ENCODE peak calls at places on chromosomes 16 and 17, in nine cellular contexts. Z is sigmoid colon, O is adrenal gland, Q is heart left ventricle, T is stomach, R is HCT116, B is Peyer's patch, E is A549, D is uterus. C is an unnamed sample. For H3K9me3 and H3K4me1, the result is how much of the 10 kb centered on the place peaks cover.

GRCh38 chr16:720507-720989 is 398 bp upstream of the ANTKMT start:
- DNase-seq in Z (peak), O (peak), Q (no peak), T (no peak), R (no peak), B (no peak), E (peak), D (peak), C (peak)

GRCh38 chr16:58507195-58507962 is 7.4 kb downstream of the NDRG4 start:
- DNase-seq in Z (peak), O (no peak), Q (no peak), T (peak), R (no peak), B (no peak), E (no peak), D (no peak), C (peak)

GRCh38 chr16:57906385-57907316 is 64.3 kb downstream of the CNGB1 start:
- DNase-seq in Z (no peak), O (no peak), Q (no peak), T (no peak), R (no peak), B (no peak), E (no peak), D (no peak), C (peak)

GRCh38 chr16:593406-593805 is 3.5 kb downstream of the RAB40C start:
- DNase-seq in Z (no peak), O (no peak), Q (no peak), T (peak), R (no peak), B (no peak), E (no peak), D (no peak), C (no peak)

GRCh38 chr16:78844028-78844427 is 744.6 kb downstream of the WWOX start:
- DNase-seq in Z (no peak), O (no peak), Q (no peak), T (no peak), R (no peak), B (no peak), E (no peak), D (no peak), C (no peak)

GRCh38 chr17:3982113-3982512 is 17.9 kb upstream of the ATP2A3 start:
- DNase-seq in Z (no peak), O (no peak), Q (no peak), T (no peak), R (no peak), B (no peak), E (no peak), D (no peak), C (no peak)

GRCh38 chr16:11254913-11255736 is 879 bp downstream of the SOCS1 start:
- DNase-seq in Z (peak), O (peak), Q (peak), T (peak), R (no peak), B (peak), E (peak), D (peak), C (peak)

GRCh38 chr17:51120357-51120738 is 320 bp downstream of the SPAG9 start:
- DNase-seq in Z (peak), O (no peak), Q (no peak), T (peak), R (no peak), B (peak), E (peak), D (no peak), C (peak)

GRCh38 chr17:7222093-7222971 is 2.6 kb downstream of the ACADVL start:
- DNase-seq in Z (no peak), O (peak), Q (peak), T (no peak), R (no peak), B (no peak), E (no peak), D (no peak), C (no peak)

GRCh38 chr16:19242186-19242585 is 43.3 kb upstream of the CLEC19A start:
- DNase-seq in Z (no peak), O (no peak), Q (no peak), T (no peak), R (no peak), B (no peak), E (no peak), D (no peak), C (no peak)

GRCh38 chr17:34692932-34693331 is 113.5 kb downstream of the TMEM132E start:
- DNase-seq in Z (no peak), O (no peak), Q (no peak), T (no peak), R (no peak), B (no peak), E (no peak), D (no peak), C (no peak)

GRCh38 chr17:82487898-82488297 is 29.4 kb downstream of the NARF start:
- DNase-seq in Z (no peak), O (no peak), Q (no peak), T (no peak), R (no peak), B (no peak), E (no peak), D (no peak), C (no peak)

GRCh38 chr17:14741516-14741915 is 440.6 kb downstream of the HS3ST3B1 start:
- DNase-seq in Z (no peak), O (no peak), Q (no peak), T (no peak), R (no peak), B (no peak), E (peak), D (no peak), C (no peak)

GRCh38 chr17:73787721-73788051 is 143.4 kb upstream of the SDK2 start:
- DNase-seq in Z (no peak), O (no peak), Q (no peak), T (peak), R (no peak), B (no peak), E (no peak), D (no peak), C (no peak)

GRCh38 chr16:73289232-73289631 is 241.3 kb upstream of the ZFHX3 start:
- DNase-seq in Z (no peak), O (no peak), Q (no peak), T (no peak), R (no peak), B (no peak), E (no peak), D (no peak), C (no peak)

GRCh38 chr17:65785109-65785508 is 223.7 kb upstream of the AXIN2 start:
- DNase-seq in Z (no peak), O (no peak), Q (no peak), T (no peak), R (peak), B (no peak), E (peak), D (no peak), C (no peak)

GRCh38 chr17:47857551-47858410 is 6.8 kb upstream of the SP6 start:
- DNase-seq in Z (no peak), O (no peak), Q (peak), T (no peak), R (no peak), B (no peak), E (no peak), D (no peak), C (no peak)

GRCh38 chr16:49399594-49400364 is 26.2 kb downstream of the C16orf78 start:
- DNase-seq in Z (no peak), O (no peak), Q (no peak), T (no peak), R (no peak), B (no peak), E (no peak), D (no peak), C (no peak)

GRCh38 chr17:44911133-44912001 is 3.9 kb downstream of the GFAP start:
- DNase-seq in Z (peak), O (peak), Q (peak), T (peak), R (peak), B (peak), E (peak), D (peak), C (peak)

GRCh38 chr16:330746-331145 is 21.8 kb downstream of the AXIN1 start:
- DNase-seq in Z (no peak), O (no peak), Q (no peak), T (no peak), R (no peak), B (no peak), E (no peak), D (no peak), C (no peak)

GRCh38 chr16:47928008-47928407 is 227.8 kb downstream of the ABCC12 start:
- DNase-seq in Z (no peak), O (no peak), Q (no peak), T (no peak), R (peak), B (no peak), E (no peak), D (no peak), C (peak)

GRCh38 chr17:79082311-79083190 is 7.9 kb downstream of the ENGASE start:
- DNase-seq in Z (no peak), O (peak), Q (peak), T (peak), R (peak), B (no peak), E (peak), D (no peak), C (peak)

GRCh38 chr17:82328994-82329507 is 4.5 kb downstream of the SECTM1 start:
- DNase-seq in Z (no peak), O (no peak), Q (no peak), T (no peak), R (no peak), B (no peak), E (no peak), D (no peak), C (no peak)

GRCh38 chr17:29574732-29575510 is 6.4 kb downstream of the TP53I13 start:
- DNase-seq in Z (peak), O (peak), Q (no peak), T (peak), R (no peak), B (peak), E (no peak), D (no peak), C (no peak)

GRCh38 chr16:73329363-73330306 is 281.7 kb upstream of the ZFHX3 start:
- DNase-seq in Z (no peak), O (no peak), Q (no peak), T (no peak), R (no peak), B (no peak), E (no peak), D (no peak), C (no peak)

GRCh38 chr17:12402963-12403622 is 262.6 kb upstream of the MYOCD start:
- DNase-seq in Z (no peak), O (no peak), Q (no peak), T (no peak), R (no peak), B (no peak), E (peak), D (no peak), C (no peak)

GRCh38 chr17:21510686-21511367 is 134.7 kb downstream of the KCNJ12 start:
- DNase-seq in Z (no peak), O (no peak), Q (no peak), T (no peak), R (no peak), B (no peak), E (no peak), D (no peak), C (no peak)

GRCh38 chr17:15026088-15026487 is 239.0 kb downstream of the PMP22 start:
- DNase-seq in Z (no peak), O (no peak), Q (no peak), T (no peak), R (no peak), B (no peak), E (no peak), D (no peak), C (no peak)

GRCh38 chr17:19387921-19388521 is 1.0 kb upstream of the MFAP4 start:
- DNase-seq in Z (peak), O (peak), Q (no peak), T (no peak), R (no peak), B (no peak), E (no peak), D (no peak), C (no peak)

GRCh38 chr16:70551788-70552187 is 28.2 kb downstream of the SF3B3 start:
- DNase-seq in Z (no peak), O (no peak), Q (no peak), T (no peak), R (no peak), B (no peak), E (no peak), D (no peak), C (no peak)

GRCh38 chr17:65175952-65176351 is 38.8 kb downstream of the RGS9 start:
- DNase-seq in Z (no peak), O (no peak), Q (no peak), T (no peak), R (no peak), B (no peak), E (no peak), D (no peak), C (no peak)

GRCh38 chr17:550776-551175 is 163.9 kb downstream of the VPS53 start:
- DNase-seq in Z (no peak), O (no peak), Q (no peak), T (no peak), R (no peak), B (no peak), E (no peak), D (no peak), C (no peak)

GRCh38 chr16:55502801-55503366 is 6.0 kb upstream of the LPCAT2 start:
- DNase-seq in Z (peak), O (peak), Q (peak), T (peak), R (peak), B (peak), E (no peak), D (peak), C (peak)

GRCh38 chr16:79540825-79541595 is 59.5 kb downstream of the MAF start:
- DNase-seq in Z (no peak), O (no peak), Q (no peak), T (no peak), R (no peak), B (no peak), E (no peak), D (no peak), C (no peak)

GRCh38 chr16:14199624-14200023 is 128.5 kb downstream of the MRTFB start:
- DNase-seq in Z (no peak), O (no peak), Q (no peak), T (no peak), R (no peak), B (no peak), E (no peak), D (no peak), C (no peak)

GRCh38 chr17:13640559-13640958 is 38.8 kb upstream of the HS3ST3A1 start:
- DNase-seq in Z (no peak), O (no peak), Q (no peak), T (no peak), R (no peak), B (no peak), E (no peak), D (no peak), C (no peak)

GRCh38 chr17:14923981-14924380 is 341.1 kb downstream of the PMP22 start:
- DNase-seq in Z (no peak), O (no peak), Q (no peak), T (no peak), R (no peak), B (no peak), E (no peak), D (no peak), C (no peak)

GRCh38 chr16:48409839-48410610 is 24.8 kb upstream of the SIAH1 start:
- DNase-seq in Z (no peak), O (peak), Q (no peak), T (peak), R (no peak), B (no peak), E (peak), D (no peak), C (peak)

GRCh38 chr16:88511911-88512310 is 58.3 kb upstream of the ZC3H18 start:
- DNase-seq in Z (no peak), O (no peak), Q (no peak), T (peak), R (no peak), B (no peak), E (no peak), D (no peak), C (no peak)

GRCh38 chr16:22318690-22319358 is 21.6 kb downstream of the POLR3E start:
- DNase-seq in Z (peak), O (no peak), Q (no peak), T (peak), R (no peak), B (peak), E (peak), D (no peak), C (peak)

GRCh38 chr17:9811537-9811936 is 10.3 kb downstream of the GSG1L2 start:
- DNase-seq in Z (no peak), O (no peak), Q (no peak), T (no peak), R (no peak), B (no peak), E (no peak), D (no peak), C (no peak)

GRCh38 chr17:9810100-9810949 is 11.6 kb downstream of the GSG1L2 start:
- DNase-seq in Z (no peak), O (no peak), Q (no peak), T (no peak), R (no peak), B (no peak), E (no peak), D (no peak), C (no peak)

GRCh38 chr17:9814337-9814945 is 7.4 kb downstream of the GSG1L2 start:
- DNase-seq in Z (no peak), O (no peak), Q (no peak), T (no peak), R (no peak), B (no peak), E (no peak), D (no peak), C (no peak)

GRCh38 chr17:9811086-9811485 is 10.8 kb downstream of the GSG1L2 start:
- DNase-seq in Z (no peak), O (no peak), Q (no peak), T (no peak), R (no peak), B (no peak), E (no peak), D (no peak), C (no peak)

GRCh38 chr17:9813166-9813565 is 8.7 kb downstream of the GSG1L2 start:
- DNase-seq in Z (no peak), O (no peak), Q (no peak), T (no peak), R (no peak), B (no peak), E (no peak), D (no peak), C (no peak)
- H3K9me3 ChIP-seq in Z (under half), O (under half), Q (under half), T (under half), R (under half), B (under half), E (under half), D (under half), C (under half)

GRCh38 chr17:64063766-64064224 is 43.4 kb upstream of the ICAM2 start:
- DNase-seq in Z (peak), O (peak), Q (peak), T (peak), R (no peak), B (peak), E (peak), D (peak), C (no peak)

GRCh38 chr17:64061157-64061898 is 40.9 kb upstream of the ICAM2 start:
- DNase-seq in Z (no peak), O (no peak), Q (no peak), T (no peak), R (no peak), B (no peak), E (no peak), D (no peak), C (no peak)

GRCh38 chr17:64060331-64060730 is 39.9 kb upstream of the ICAM2 start:
- DNase-seq in Z (no peak), O (no peak), Q (no peak), T (no peak), R (no peak), B (no peak), E (no peak), D (no peak), C (no peak)

GRCh38 chr17:64064331-64064730 is 43.9 kb upstream of the ICAM2 start:
- DNase-seq in Z (no peak), O (peak), Q (no peak), T (peak), R (no peak), B (no peak), E (no peak), D (no peak), C (no peak)

DNA sequence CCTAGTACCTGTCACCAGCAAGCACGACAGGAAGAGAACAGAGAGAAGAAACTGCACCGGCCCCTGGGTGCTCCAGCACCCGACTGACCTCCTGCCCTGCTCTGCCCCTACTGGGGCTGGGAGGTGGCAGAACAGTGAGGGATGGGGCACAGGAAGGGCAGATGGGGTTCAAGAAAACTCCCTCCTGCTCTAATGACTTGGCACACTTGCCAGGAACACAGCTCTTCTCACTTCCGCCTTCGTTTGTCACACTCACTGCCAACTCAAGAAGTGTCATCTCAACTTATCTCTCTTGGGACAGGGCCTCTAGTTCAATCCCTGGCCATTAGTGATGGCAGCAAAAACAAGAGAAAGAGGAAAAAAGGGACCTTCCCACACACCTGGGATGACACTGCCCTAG is 42.7 kb upstream of the ICAM2 start:
- DNase-seq in Z (no peak), O (no peak), Q (no peak), T (no peak), R (no peak), B (no peak), E (no peak), D (no peak), C (no peak)
- H3K4me1 ChIP-seq in Z (under half), O (under half), Q (under half), T (under half), R (under half), B (under half), E (under half), D (under half), C (under half)

GRCh38 chr17:63820963-63821561 is 6.2 kb upstream of the PSMC5 start:
- DNase-seq in Z (no peak), O (no peak), Q (no peak), T (no peak), R (no peak), B (no peak), E (no peak), D (no peak), C (no peak)
- TF ChIP-seq POLR2A in Z (no peak), O (no peak), Q (no peak), T (no peak), R (no peak), B (no peak), E (no peak), D (no peak), C (no peak)

GRCh38 chr16:3383045-3383448 is 17.8 kb downstream of the ZSCAN32 start:
- DNase-seq in Z (no peak), O (no peak), Q (no peak), T (no peak), R (no peak), B (no peak), E (no peak), D (no peak), C (no peak)
- H3K9me3 ChIP-seq in Z (half or more), O (under half), Q (half or more), T (under half), R (under half), B (under half), E (half or more), D (under half), C (under half)

GRCh38 chr17:41649923-41650519 is 25.6 kb upstream of the KRT17 start:
- DNase-seq in Z (no peak), O (no peak), Q (peak), T (no peak), R (no peak), B (no peak), E (no peak), D (no peak), C (no peak)

GRCh38 chr17:41648411-41649195 is 24.2 kb upstream of the KRT17 start:
- DNase-seq in Z (peak), O (peak), Q (peak), T (peak), R (peak), B (peak), E (peak), D (peak), C (peak)

GRCh38 chr17:41651625-41652460 is 27.5 kb upstream of the KRT17 start:
- DNase-seq in Z (peak), O (no peak), Q (peak), T (peak), R (no peak), B (no peak), E (no peak), D (no peak), C (no peak)

GRCh38 chr17:41652461-41652960 is 28.1 kb upstream of the KRT17 start:
- DNase-seq in Z (no peak), O (no peak), Q (peak), T (no peak), R (no peak), B (no peak), E (no peak), D (no peak), C (no peak)

DNA sequence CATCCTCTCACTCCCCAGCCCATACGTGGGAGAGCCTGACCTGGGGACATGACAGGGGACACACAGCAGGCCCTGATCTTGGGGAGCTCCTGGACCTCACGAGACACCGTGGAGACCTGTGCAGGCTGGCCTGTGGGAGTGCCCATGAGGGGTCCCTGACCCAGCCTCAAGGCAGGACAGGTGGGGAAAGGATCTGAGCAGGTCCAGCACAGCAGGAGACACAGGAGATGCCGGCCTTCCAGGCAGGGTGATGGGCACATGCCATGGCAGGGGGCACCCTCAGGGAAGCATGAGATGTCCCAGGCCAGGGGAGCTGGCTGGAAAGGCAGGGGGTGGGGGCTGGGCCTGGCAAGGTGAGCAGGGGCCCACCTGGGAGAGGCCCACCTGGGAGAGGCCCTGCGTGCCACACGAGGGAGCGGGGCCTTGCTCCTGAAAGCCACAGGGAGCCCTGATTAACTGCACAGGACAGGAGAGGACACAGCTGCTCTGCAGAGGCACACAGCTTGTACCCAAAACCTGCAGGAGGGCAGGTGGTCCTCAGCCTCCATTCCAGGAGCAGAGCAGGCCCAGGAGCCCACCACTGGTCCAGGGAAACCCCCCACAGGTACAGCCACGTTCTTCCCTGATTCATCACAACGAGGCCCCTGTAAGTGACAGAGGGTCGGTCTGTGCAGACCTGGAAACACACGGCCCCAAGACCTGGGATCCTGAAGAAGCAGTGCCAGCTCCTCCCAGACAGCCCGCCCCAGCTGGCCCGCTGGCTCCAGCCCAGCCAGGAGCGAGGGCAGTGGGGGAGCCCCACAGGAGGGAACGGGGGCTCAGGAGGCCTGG is 26.6 kb upstream of the KRT17 start:
- DNase-seq in Z (no peak), O (no peak), Q (peak), T (no peak), R (no peak), B (no peak), E (no peak), D (no peak), C (no peak)
- H3K4me1 ChIP-seq in Z (under half), O (under half), Q (under half), T (under half), R (half or more), B (under half), E (half or more), D (under half), C (under half)

C was measured in testis.